ENCODE peak calls at places on chromosomes 5 and 9, in nine cellular contexts. V is stromal cell of bone marrow; E is Peyer's patch; K is NCI-H1417; W is right atrium auricular region; U is GM12865; Q is CD8-positive, alpha-beta T cell; P is A549; Y is KBM-7. A is an unnamed sample.

GRCh38 chr9:126708178-126708577 is 94.5 kb downstream of the LMX1B start:
- DNase-seq in V (no peak), E (peak), K (no peak), W (peak), U (no peak), Q (no peak), P (no peak), Y (no peak), A (no peak)

GRCh38 chr5:41334758-41335157 is 121.4 kb upstream of the C6 start:
- DNase-seq in V (no peak), E (no peak), K (no peak), W (no peak), U (peak), Q (no peak), P (no peak), Y (no peak), A (no peak)

GRCh38 chr5:37663538-37663937 is 176.3 kb downstream of the GDNF start:
- DNase-seq in V (no peak), E (no peak), K (no peak), W (no peak), U (no peak), Q (no peak), P (no peak), Y (no peak), A (no peak)

GRCh38 chr9:135252980-135253304 is 165.5 kb downstream of the OLFM1 start:
- DNase-seq in V (no peak), E (no peak), K (no peak), W (no peak), U (no peak), Q (no peak), P (no peak), Y (no peak), A (no peak)

GRCh38 chr9:2023042-2023441 is 7.9 kb downstream of the SMARCA2 start:
- DNase-seq in V (no peak), E (no peak), K (no peak), W (no peak), U (no peak), Q (no peak), P (no peak), Y (no peak), A (no peak)

GRCh38 chr5:170603578-170604565 is 100.1 kb downstream of the KCNIP1 start:
- DNase-seq in V (no peak), E (no peak), K (peak), W (no peak), U (peak), Q (no peak), P (peak), Y (peak), A (no peak)

GRCh38 chr5:115435065-115435775 is 109.4 kb downstream of the FEM1C start:
- DNase-seq in V (no peak), E (no peak), K (no peak), W (no peak), U (no peak), Q (no peak), P (no peak), Y (no peak), A (no peak)

GRCh38 chr5:31864015-31864414 is 225.1 kb downstream of the PDZD2 start:
- DNase-seq in V (no peak), E (no peak), K (no peak), W (no peak), U (no peak), Q (no peak), P (no peak), Y (no peak), A (no peak)

GRCh38 chr9:14203366-14204056 is 110.4 kb downstream of the NFIB start:
- DNase-seq in V (no peak), E (peak), K (no peak), W (no peak), U (no peak), Q (no peak), P (no peak), Y (no peak), A (no peak)

GRCh38 chr9:98583417-98583816 is 125.3 kb downstream of the GABBR2 start:
- DNase-seq in V (no peak), E (no peak), K (no peak), W (no peak), U (no peak), Q (no peak), P (no peak), Y (no peak), A (no peak)

GRCh38 chr9:121360975-121361374 is 9.1 kb downstream of the STOM start:
- DNase-seq in V (peak), E (no peak), K (no peak), W (no peak), U (no peak), Q (no peak), P (no peak), Y (no peak), A (no peak)

GRCh38 chr9:504921-505821 is 290.5 kb downstream of the DOCK8 start:
- DNase-seq in V (no peak), E (peak), K (no peak), W (peak), U (peak), Q (no peak), P (peak), Y (peak), A (peak)

GRCh38 chr5:140563554-140563953 is 844 bp downstream of the APBB3 start:
- DNase-seq in V (no peak), E (no peak), K (no peak), W (peak), U (no peak), Q (no peak), P (no peak), Y (no peak), A (no peak)

GRCh38 chr9:106892632-106893031 is 29.7 kb downstream of the ZNF462 start:
- DNase-seq in V (peak), E (no peak), K (no peak), W (no peak), U (no peak), Q (no peak), P (peak), Y (no peak), A (no peak)

GRCh38 chr9:114958021-114958846 is 27.8 kb upstream of the TNFSF8 start:
- DNase-seq in V (no peak), E (no peak), K (no peak), W (peak), U (peak), Q (no peak), P (no peak), Y (peak), A (no peak)

GRCh38 chr9:114224247-114224610 is 68.9 kb downstream of the COL27A1 start:
- DNase-seq in V (peak), E (no peak), K (no peak), W (no peak), U (no peak), Q (no peak), P (peak), Y (no peak), A (no peak)

GRCh38 chr5:150538007-150538917 is 30.3 kb downstream of the NDST1 start:
- DNase-seq in V (peak), E (no peak), K (no peak), W (no peak), U (no peak), Q (no peak), P (no peak), Y (peak), A (no peak)

GRCh38 chr5:19865336-19866087 is 122.5 kb downstream of the CDH18 start:
- DNase-seq in V (no peak), E (no peak), K (peak), W (no peak), U (no peak), Q (no peak), P (no peak), Y (no peak), A (no peak)

GRCh38 chr5:105687493-105687892 is 1983.2 kb downstream of the EFNA5 start:
- DNase-seq in V (no peak), E (no peak), K (no peak), W (no peak), U (no peak), Q (no peak), P (no peak), Y (no peak), A (no peak)

GRCh38 chr5:139653616-139654015 is 5.5 kb downstream of the CXXC5 start:
- DNase-seq in V (no peak), E (no peak), K (no peak), W (no peak), U (peak), Q (no peak), P (no peak), Y (no peak), A (no peak)

GRCh38 chr9:110180713-110181434 is 27.1 kb downstream of the C9orf152 start:
- DNase-seq in V (peak), E (no peak), K (no peak), W (no peak), U (no peak), Q (no peak), P (no peak), Y (no peak), A (no peak)

GRCh38 chr5:179243333-179243732 is 101.9 kb downstream of the ADAMTS2 start:
- DNase-seq in V (peak), E (peak), K (no peak), W (no peak), U (no peak), Q (no peak), P (no peak), Y (no peak), A (peak)

GRCh38 chr5:6450235-6450860 is 1.7 kb downstream of the UBE2QL1 start:
- DNase-seq in V (no peak), E (no peak), K (peak), W (no peak), U (no peak), Q (no peak), P (no peak), Y (no peak), A (no peak)

GRCh38 chr9:130639119-130639485 is 25.3 kb upstream of the PRDM12 start:
- DNase-seq in V (no peak), E (no peak), K (no peak), W (no peak), U (no peak), Q (no peak), P (no peak), Y (no peak), A (no peak)

GRCh38 chr5:56357426-56357825 is 124.3 kb upstream of the ANKRD55 start:
- DNase-seq in V (no peak), E (no peak), K (no peak), W (no peak), U (no peak), Q (no peak), P (no peak), Y (no peak), A (no peak)

GRCh38 chr9:8599937-8600336 is 800.4 kb upstream of the DMAC1 start:
- DNase-seq in V (no peak), E (no peak), K (no peak), W (no peak), U (no peak), Q (no peak), P (no peak), Y (no peak), A (no peak)

GRCh38 chr9:74041588-74041987 is 455.5 kb upstream of the RORB start:
- DNase-seq in V (no peak), E (no peak), K (no peak), W (no peak), U (no peak), Q (no peak), P (no peak), Y (no peak), A (no peak)

A was measured in type B pancreatic cell.